ENCODE peak calls at places on chromosome 2, in four cellular contexts. V, E, I and S are unnamed samples.

GRCh38 chr2:88697361-88698026 is 6.0 kb downstream of the RPIA start:
- DNase-seq in V (no peak), E (no peak), I (no peak), S (no peak)

GRCh38 chr2:165274698-165275097 is 35.5 kb downstream of the SCN2A start:
- DNase-seq in V (peak), E (no peak), I (no peak), S (no peak)

GRCh38 chr2:98434492-98434891 is 10.2 kb upstream of the INPP4A start:
- DNase-seq in V (no peak), E (no peak), I (no peak), S (no peak)

GRCh38 chr2:197255550-197255949 is 55.0 kb downstream of the ANKRD44 start:
- DNase-seq in V (peak), E (peak), I (peak), S (peak)

GRCh38 chr2:119137502-119137901 is 21.0 kb downstream of the C1QL2 start:
- DNase-seq in V (no peak), E (no peak), I (no peak), S (no peak)

GRCh38 chr2:111523009-111523408 is 361.0 kb downstream of the ANAPC1 start:
- DNase-seq in V (no peak), E (no peak), I (no peak), S (no peak)

GRCh38 chr2:151792589-151792988 is 35.6 kb downstream of the ARL5A start:
- DNase-seq in V (no peak), E (no peak), I (peak), S (no peak)

GRCh38 chr2:44233450-44234128 is 41.7 kb upstream of the SLC3A1 start:
- DNase-seq in V (no peak), E (peak), I (peak), S (no peak)

GRCh38 chr2:190607014-190607597 is 41.8 kb upstream of the NAB1 start:
- DNase-seq in V (no peak), E (peak), I (no peak), S (no peak)

GRCh38 chr2:74945783-74946165 is 12.7 kb upstream of the POLE4 start:
- DNase-seq in V (no peak), E (no peak), I (no peak), S (no peak)

GRCh38 chr2:19746611-19747309 is 155.0 kb downstream of the TTC32 start:
- DNase-seq in V (no peak), E (peak), I (peak), S (no peak)

GRCh38 chr2:166373951-166374350 is 1.8 kb downstream of the SCN9A start:
- DNase-seq in V (no peak), E (peak), I (no peak), S (no peak)

GRCh38 chr2:224401641-224402342 is at the start of gene FAM124B:
- DNase-seq in V (peak), E (peak), I (no peak), S (peak)

GRCh38 chr2:220504890-220505564 is 877.6 kb downstream of the SLC4A3 start:
- DNase-seq in V (no peak), E (peak), I (no peak), S (peak)

GRCh38 chr2:103552775-103553174 is 790.9 kb downstream of the TMEM182 start:
- DNase-seq in V (no peak), E (no peak), I (no peak), S (no peak)

GRCh38 chr2:231632559-231633142 is 40.0 kb downstream of the TEX44 start:
- DNase-seq in V (no peak), E (peak), I (no peak), S (no peak)

GRCh38 chr2:229118336-229118735 is 152.8 kb downstream of the PID1 start:
- DNase-seq in V (no peak), E (peak), I (no peak), S (no peak)

GRCh38 chr2:190810981-190811587 is 69.5 kb upstream of the GLS start:
- DNase-seq in V (no peak), E (no peak), I (no peak), S (no peak)

GRCh38 chr2:95076705-95077520 is 44.7 kb downstream of the MRPS5 start:
- DNase-seq in V (peak), E (peak), I (peak), S (peak)

GRCh38 chr2:217790681-217791392 is 212.0 kb downstream of the TNS1 start:
- DNase-seq in V (peak), E (peak), I (no peak), S (no peak)

GRCh38 chr2:28583899-28584553 is 88.2 kb downstream of the PLB1 start:
- DNase-seq in V (peak), E (peak), I (no peak), S (peak)

GRCh38 chr2:205129531-205129930 is 552.8 kb upstream of the NRP2 start:
- DNase-seq in V (no peak), E (no peak), I (no peak), S (no peak)

GRCh38 chr2:234368861-234369261 is 128.0 kb downstream of the ARL4C start:
- DNase-seq in V (no peak), E (peak), I (peak), S (no peak)

GRCh38 chr2:149611100-149611820 is 23.7 kb upstream of the MMADHC start:
- DNase-seq in V (no peak), E (no peak), I (peak), S (no peak)

GRCh38 chr2:67879586-67880290 is 183.1 kb downstream of the C1D start:
- DNase-seq in V (no peak), E (peak), I (no peak), S (no peak)

GRCh38 chr2:22944141-22944540 is 440.8 kb upstream of the KLHL29 start:
- DNase-seq in V (no peak), E (no peak), I (no peak), S (no peak)

GRCh38 chr2:88321614-88322248 is 130.8 kb downstream of the FOXI3 start:
- DNase-seq in V (no peak), E (no peak), I (peak), S (no peak)

GRCh38 chr2:231521-232185 is 32.2 kb downstream of the SH3YL1 start:
- DNase-seq in V (no peak), E (no peak), I (no peak), S (no peak)

GRCh38 chr2:71457959-71458322 is 4.6 kb downstream of the DYSF start:
- DNase-seq in V (no peak), E (no peak), I (no peak), S (no peak)

GRCh38 chr2:54945401-54946219 is 104.6 kb downstream of the RTN4 start:
- DNase-seq in V (peak), E (peak), I (no peak), S (peak)

GRCh38 chr2:155696561-155696960 is 636.0 kb downstream of the NR4A2 start:
- DNase-seq in V (no peak), E (no peak), I (no peak), S (no peak)

GRCh38 chr2:99399063-99399462 is 61.9 kb downstream of the EIF5B start:
- DNase-seq in V (no peak), E (no peak), I (no peak), S (no peak)